ENCODE peak calls at places on chromosomes 6 and 20, in five cellular contexts. W is cardiac muscle cell, E is endothelial cell, B is mesothelial cell of epicardium, K is IMR-90. A is an unnamed sample.

GRCh38 chr20:12936020-12936419 is 72.8 kb upstream of the SPTLC3 start:
- DNase-seq in E (no peak), B (no peak), K (no peak), W (no peak), A (no peak)

GRCh38 chr6:19394051-19394450 is 443.1 kb upstream of the ID4 start:
- DNase-seq in K (no peak), B (no peak), E (no peak), W (no peak), A (no peak)

GRCh38 chr6:36443951-36444428 is 1.2 kb downstream of the KCTD20 start:
- DNase-seq in E (peak), K (peak), B (no peak), W (no peak), A (no peak)

GRCh38 chr6:11606287-11606686 is 68.7 kb downstream of the TMEM170B start:
- DNase-seq in B (no peak), E (no peak), K (no peak), W (no peak), A (no peak)

GRCh38 chr6:30889921-30890645 is 5.8 kb downstream of the DDR1 start:
- DNase-seq in B (no peak), E (no peak), W (no peak), K (no peak), A (no peak)

GRCh38 chr6:124962617-124963415 is 579 bp downstream of the RNF217 start:
- DNase-seq in W (peak), B (peak), E (peak), K (peak), A (peak)

GRCh38 chr20:49858076-49858565 is 45.5 kb downstream of the SLC9A8 start:
- DNase-seq in W (no peak), K (no peak), E (no peak), B (no peak), A (no peak)

GRCh38 chr6:39228992-39229767 is at the start of gene KCNK5:
- DNase-seq in E (peak), B (peak), W (peak), K (peak), A (peak)

GRCh38 chr20:46559685-46560440 is 9.4 kb upstream of the OCSTAMP start:
- DNase-seq in K (no peak), E (no peak), B (no peak), W (peak), A (no peak)

GRCh38 chr6:20811112-20811746 is 277.0 kb downstream of the CDKAL1 start:
- DNase-seq in B (no peak), E (peak), K (peak), W (peak), A (no peak)

GRCh38 chr6:77450924-77451323 is 12.4 kb downstream of the HTR1B start:
- DNase-seq in K (peak), E (no peak), B (no peak), W (peak), A (no peak)

GRCh38 chr6:21071783-21072468 is 521.6 kb upstream of the SOX4 start:
- DNase-seq in E (no peak), K (no peak), W (no peak), B (no peak), A (no peak)

GRCh38 chr6:72857791-72858190 is 235.9 kb downstream of the KCNQ5 start:
- DNase-seq in B (no peak), E (no peak), W (peak), K (peak), A (no peak)

GRCh38 chr20:16505894-16506293 is 67.4 kb downstream of the KIF16B start:
- DNase-seq in B (no peak), W (no peak), K (no peak), E (no peak), A (no peak)

GRCh38 chr6:32982084-32982701 is 13.8 kb downstream of the BRD2 start:
- DNase-seq in W (peak), E (no peak), B (no peak), K (no peak), A (no peak)

GRCh38 chr6:66496659-66497058 is 789.6 kb upstream of the EYS start:
- DNase-seq in K (no peak), W (peak), E (peak), B (no peak), A (no peak)

GRCh38 chr20:58213112-58213511 is 15.3 kb downstream of the ANKRD60 start:
- DNase-seq in E (no peak), W (no peak), K (no peak), B (no peak), A (no peak)

GRCh38 chr6:5063617-5064016 is 21.5 kb upstream of the PPP1R3G start:
- DNase-seq in E (no peak), B (no peak), W (no peak), K (no peak), A (no peak)

DNA sequence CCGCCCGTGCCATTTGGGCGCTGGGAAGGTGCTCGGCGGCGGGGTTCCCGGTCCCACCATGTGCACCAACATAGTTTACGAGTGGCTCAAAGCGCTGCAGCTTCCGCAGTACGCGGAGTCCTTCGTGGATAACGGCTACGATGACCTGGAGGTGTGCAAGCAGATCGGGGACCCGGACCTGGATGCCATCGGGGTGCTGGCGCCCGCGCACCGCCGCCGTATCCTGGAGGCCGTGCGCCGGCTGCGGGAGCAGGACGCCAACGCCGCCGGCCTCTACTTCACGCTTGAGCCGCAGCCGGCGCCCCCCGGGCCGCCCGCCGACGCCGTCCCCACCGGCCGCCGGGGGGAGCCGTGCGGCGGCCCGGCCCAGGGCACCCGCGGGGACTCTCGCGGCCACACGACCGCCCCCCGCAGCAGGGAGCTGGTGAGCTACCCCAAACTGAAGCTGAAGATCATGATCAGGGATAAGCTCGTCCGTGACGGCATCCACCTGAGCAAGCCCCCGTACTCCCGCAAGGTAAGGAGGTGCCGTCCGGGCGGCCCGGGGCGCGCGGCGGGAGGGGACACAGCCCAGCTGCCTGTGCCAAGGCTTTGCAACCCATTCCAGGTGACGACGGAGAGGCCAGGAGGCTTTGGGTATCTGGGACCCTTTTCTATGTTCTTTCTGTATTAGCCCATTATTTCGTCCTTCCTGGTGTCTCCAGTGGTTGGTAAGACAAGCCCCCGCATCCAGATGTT is 550 bp downstream of the SAMD5 start:
- DNase-seq in B (no peak), W (no peak), E (peak), K (no peak), A (peak)
- TF ChIP-seq CTCF in B (peak), W (no peak), E (peak), K (peak), A (no peak)

GRCh38 chr6:2818593-2818992 is 23.1 kb downstream of the SERPINB1 start:
- DNase-seq in W (peak), B (no peak), E (no peak), K (peak), A (no peak)
- TF ChIP-seq CTCF in W (no peak), B (no peak), E (no peak), K (no peak), A (no peak)

DNA sequence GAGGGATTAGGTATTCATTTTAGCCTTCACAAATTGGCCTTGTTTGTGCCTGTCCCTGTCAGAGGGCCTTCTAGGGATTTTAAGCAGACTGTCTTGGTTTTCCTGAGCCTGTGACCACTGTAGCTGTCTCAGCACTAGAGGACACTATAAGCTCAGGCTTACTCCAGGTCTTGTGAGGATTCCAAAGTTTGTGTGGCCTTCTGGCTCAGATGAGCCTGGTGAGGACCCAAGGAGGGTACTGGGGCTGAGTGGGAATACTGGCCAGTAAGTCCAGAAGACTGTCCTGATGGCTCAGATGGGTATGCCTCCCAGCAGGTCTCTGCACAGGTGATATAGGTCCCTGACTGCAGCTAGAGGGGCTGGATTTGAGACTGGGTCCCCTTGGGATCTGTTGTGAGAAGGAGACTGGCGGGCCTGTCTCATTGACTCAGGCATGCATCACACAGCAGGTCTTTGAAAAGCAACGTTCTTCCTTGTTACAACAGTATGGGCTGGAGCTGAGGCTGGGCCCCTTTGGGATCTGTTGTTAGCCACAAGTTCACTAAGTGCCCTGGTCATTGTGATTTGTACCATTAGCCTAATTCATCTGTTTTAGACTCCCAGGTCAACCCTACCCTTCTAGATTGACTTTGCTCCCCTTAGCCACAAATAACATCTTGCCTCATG is 26.3 kb upstream of the TFB1M start:
- DNase-seq in K (peak), W (peak), B (no peak), E (peak), A (no peak)
- TF ChIP-seq CTCF in K (peak), W (peak), B (no peak), E (no peak), A (no peak)

DNA sequence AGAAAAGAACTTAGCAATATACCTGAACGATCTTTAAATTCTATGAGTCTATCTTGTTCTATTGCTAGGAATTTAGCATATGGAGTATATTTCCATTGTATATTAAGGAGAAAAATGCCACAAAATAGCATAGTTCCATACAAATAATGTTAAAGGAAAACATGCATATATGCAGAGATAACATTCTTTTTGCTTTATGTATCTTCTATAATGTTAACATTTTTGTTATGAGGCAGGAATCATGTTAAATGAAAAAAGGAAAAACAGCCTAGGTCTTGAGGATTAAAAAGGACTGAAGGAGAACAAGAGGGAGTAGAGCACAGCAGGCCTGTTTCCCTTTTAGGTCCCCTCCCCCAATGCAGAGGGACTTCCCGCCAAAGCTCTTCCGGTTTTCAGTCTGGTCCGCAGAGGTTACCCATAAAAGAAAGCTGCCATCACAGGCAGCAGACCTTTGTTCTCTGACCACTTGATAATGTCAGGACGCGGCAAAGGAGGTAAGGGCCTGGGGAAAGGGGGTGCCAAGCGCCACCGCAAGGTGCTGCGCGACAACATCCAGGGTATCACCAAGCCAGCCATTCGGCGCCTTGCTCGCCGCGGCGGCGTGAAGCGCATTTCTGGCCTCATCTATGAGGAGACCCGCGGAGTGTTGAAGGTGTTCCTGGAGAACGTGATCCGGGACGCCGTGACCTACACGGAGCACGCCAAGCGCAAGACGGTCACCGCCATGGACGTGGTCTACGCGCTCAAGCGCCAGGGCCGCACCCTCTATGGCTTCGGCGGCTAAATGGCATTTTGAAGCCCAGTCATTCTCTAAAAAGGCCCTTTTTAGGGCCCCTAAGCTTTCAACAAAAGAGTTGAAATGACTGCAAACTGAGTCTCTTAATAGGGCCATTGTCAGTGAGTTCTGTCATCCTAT is 108.4 kb upstream of the PRSS16 start:
- DNase-seq in W (peak), E (peak), K (peak), B (no peak), A (peak)
- TF ChIP-seq CTCF in W (no peak), E (no peak), K (no peak), B (no peak), A (no peak)